ENCODE peak calls at places on chromosome 22, in four cellular contexts. B, Z, S and A are unnamed samples.

GRCh38 chr22:24184057-24184798 is 2.9 kb downstream of the SUSD2 start:
- DNase-seq in S (no peak), B (no peak), Z (no peak), A (no peak)

GRCh38 chr22:37417737-37418348 is 9.4 kb downstream of the ELFN2 start:
- DNase-seq in S (no peak), Z (no peak), B (no peak), A (no peak)

GRCh38 chr22:33819743-33820142 is 100.5 kb downstream of the LARGE1 start:
- DNase-seq in S (no peak), Z (no peak), B (no peak), A (no peak)

GRCh38 chr22:35821654-35822053 is 104.0 kb downstream of the APOL5 start:
- DNase-seq in Z (no peak), S (no peak), B (no peak), A (no peak)

GRCh38 chr22:33832558-33833151 is 87.6 kb downstream of the LARGE1 start:
- DNase-seq in Z (no peak), B (no peak), S (no peak), A (no peak)

GRCh38 chr22:27382947-27383346 is 418.6 kb downstream of the MN1 start:
- DNase-seq in S (no peak), Z (no peak), B (no peak), A (no peak)

GRCh38 chr22:43711681-43712080 is 100.4 kb downstream of the EFCAB6 start:
- DNase-seq in B (no peak), Z (no peak), S (no peak), A (no peak)

GRCh38 chr22:50729391-50730012 is 8.5 kb upstream of the ACR start:
- DNase-seq in B (no peak), Z (no peak), S (peak; percentile 30), A (no peak)

GRCh38 chr22:48717076-48717810 is 1110.4 kb downstream of the BRD1 start:
- DNase-seq in S (no peak), B (no peak), Z (no peak), A (no peak)

GRCh38 chr22:39469681-39470461 is 13.1 kb downstream of the MGAT3 start:
- DNase-seq in S (no peak), Z (no peak), B (no peak), A (no peak)

GRCh38 chr22:30217698-30218565 is 28.6 kb downstream of the LIF start:
- DNase-seq in B (no peak), S (no peak), Z (no peak), A (no peak)

GRCh38 chr22:37254206-37254866 is 10.3 kb upstream of the RAC2 start:
- DNase-seq in S (no peak), Z (no peak), B (peak; percentile 69), A (peak; percentile 71)

GRCh38 chr22:25053153-25053805 is 100.8 kb downstream of the KIAA1671 start:
- DNase-seq in Z (no peak), B (peak; percentile 19), S (peak; percentile 65), A (no peak)

GRCh38 chr22:27655582-27656185 is 145.9 kb downstream of the MN1 start:
- DNase-seq in S (no peak), Z (no peak), B (no peak), A (no peak)

GRCh38 chr22:38163844-38164577 is 17.6 kb downstream of the PLA2G6 start:
- DNase-seq in B (peak; percentile 26), Z (no peak), S (no peak), A (peak; percentile 67)

GRCh38 chr22:37214431-37215025 is 2.3 kb upstream of the SSTR3 start:
- DNase-seq in S (no peak), B (no peak), Z (no peak), A (no peak)

GRCh38 chr22:29870574-29870973 is 12.4 kb upstream of the MTMR3 start:
- DNase-seq in Z (no peak), B (peak; percentile 52), S (no peak), A (peak; percentile 87)